ENCODE peak calls at places on chromosomes 1 and 21, in seven cellular contexts. J is HT1080, I is T-cell, G is NCI-H510A treated with DMSO at 0.1 percent for 48 hours, X is NCI-H345, H is NCI-H1092, W is A549. L is an unnamed sample.

GRCh38 chr21:35274090-35274489 is 225.0 kb upstream of the RUNX1 start:
- DNase-seq in G (no peak), X (no peak), W (no peak), J (no peak), H (no peak), I (no peak), L (no peak)

GRCh38 chr1:89548486-89548857 is 23.8 kb downstream of the LRRC8B start:
- DNase-seq in H (no peak), I (no peak), G (no peak), W (no peak), J (no peak), X (no peak), L (no peak)

GRCh38 chr21:37530901-37531351 is 164.4 kb downstream of the DYRK1A start:
- DNase-seq in W (no peak), X (no peak), I (no peak), J (no peak), G (no peak), H (no peak), L (no peak)

GRCh38 chr1:157431751-157432150 is 120.6 kb downstream of the FCRL5 start:
- DNase-seq in J (peak; percentile 85), W (no peak), G (no peak), H (no peak), X (no peak), I (no peak), L (no peak)

GRCh38 chr1:212667223-212668139 is 32.2 kb downstream of the BATF3 start:
- DNase-seq in J (peak; percentile 91), I (no peak), H (peak; percentile 16), X (no peak), G (no peak), W (peak; percentile 92), L (peak; percentile 58)

GRCh38 chr21:45284456-45284741 is 3.3 kb downstream of the POFUT2 start:
- DNase-seq in G (no peak), X (no peak), I (no peak), J (no peak), W (no peak), H (no peak), L (no peak)

GRCh38 chr1:153404768-153405167 is 11.6 kb upstream of the S100A7A start:
- DNase-seq in W (peak; percentile 47), G (no peak), I (peak; percentile 40), X (no peak), J (peak; percentile 51), H (no peak), L (peak; percentile 65)

GRCh38 chr1:209662879-209663327 is 10.7 kb upstream of the LAMB3 start:
- DNase-seq in J (peak; percentile 76), W (peak; percentile 24), I (no peak), H (no peak), G (no peak), X (no peak), L (no peak)

GRCh38 chr1:203173566-203173965 is 2.1 kb downstream of the MYBPH start:
- DNase-seq in G (peak; percentile 38), I (no peak), W (no peak), X (peak; percentile 40), J (no peak), H (peak; percentile 44), L (peak; percentile 85)

GRCh38 chr21:40053007-40053406 is 185.8 kb downstream of the PCP4 start:
- DNase-seq in I (no peak), X (no peak), G (no peak), W (no peak), J (no peak), H (peak; percentile 78), L (no peak)

GRCh38 chr1:115453666-115454065 is 115.6 kb upstream of the NGF start:
- DNase-seq in H (no peak), W (no peak), G (no peak), I (no peak), J (no peak), X (no peak), L (no peak)

L was measured in GM13976.